ENCODE peak calls at places on chromosome 19, in nine cellular contexts. S, B, W, G, E, H, C, D and Y are unnamed samples.

GRCh38 chr19:15137777-15138176 is 30.6 kb downstream of the SYDE1 start:
- DNase-seq in E (no peak), B (no peak), G (no peak), C (no peak), W (no peak), D (no peak), H (no peak), S (peak), Y (peak)

GRCh38 chr19:45492627-45493470 is 4.0 kb downstream of the RTN2 start:
- DNase-seq in W (peak), H (peak), G (peak), C (peak), E (no peak), B (peak), S (peak), D (no peak), Y (peak)

GRCh38 chr19:19464339-19465098 is 50.8 kb downstream of the TSSK6 start:
- DNase-seq in H (no peak), S (peak), G (peak), W (no peak), D (no peak), E (no peak), B (peak), C (peak), Y (peak)

GRCh38 chr19:45442927-45443461 is 19.3 kb upstream of the ERCC1 start:
- DNase-seq in D (peak), H (peak), G (peak), E (peak), C (peak), S (no peak), B (peak), W (peak), Y (peak)

GRCh38 chr19:19361075-19361594 is 40.5 kb downstream of the MAU2 start:
- DNase-seq in H (peak), S (peak), C (peak), G (peak), E (peak), B (peak), D (peak), W (peak), Y (peak)

GRCh38 chr19:5913739-5914357 is at the start of gene CAPS:
- DNase-seq in S (peak), H (peak), B (peak), W (peak), G (no peak), D (no peak), E (peak), C (no peak), Y (peak)

GRCh38 chr19:8001995-8002849 is 3.2 kb downstream of the ELAVL1 start:
- DNase-seq in E (peak), D (peak), S (peak), C (peak), W (peak), B (peak), G (peak), H (peak), Y (peak)

GRCh38 chr19:13033244-13033643 is 38.0 kb downstream of the NFIX start:
- DNase-seq in C (no peak), S (no peak), D (no peak), H (no peak), E (no peak), W (peak), G (no peak), B (no peak), Y (peak)

GRCh38 chr19:53612762-53613526 is 18.9 kb upstream of the DPRX start:
- DNase-seq in W (peak), C (peak), E (no peak), H (no peak), S (no peak), B (no peak), G (no peak), D (no peak), Y (no peak)

GRCh38 chr19:30593358-30593757 is 221.2 kb downstream of the ZNF536 start:
- DNase-seq in B (no peak), C (no peak), H (peak), G (no peak), S (no peak), D (no peak), E (peak), W (no peak), Y (peak)

GRCh38 chr19:47436712-47437401 is 17.5 kb upstream of the MEIS3 start:
- DNase-seq in W (peak), C (peak), S (no peak), E (peak), D (peak), G (peak), H (peak), B (peak), Y (peak)

GRCh38 chr19:31448221-31448657 is 99.0 kb upstream of the TSHZ3 start:
- DNase-seq in B (no peak), D (peak), S (peak), G (peak), W (no peak), H (peak), C (no peak), E (no peak), Y (peak)

GRCh38 chr19:19460761-19461265 is 54.5 kb downstream of the TSSK6 start:
- DNase-seq in E (peak), D (no peak), G (no peak), W (no peak), C (peak), B (no peak), H (peak), S (peak), Y (peak)

GRCh38 chr19:45852941-45853340 is 10.0 kb downstream of the SYMPK start:
- DNase-seq in G (no peak), S (no peak), W (no peak), E (no peak), H (no peak), C (no peak), D (no peak), B (no peak), Y (no peak)

GRCh38 chr19:12867120-12868099 is 13.8 kb downstream of the DNASE2 start:
- DNase-seq in G (peak), D (no peak), H (peak), B (peak), W (no peak), E (no peak), S (peak), C (peak), Y (no peak)

GRCh38 chr19:50723069-50723468 is at the start of gene CLEC11A:
- DNase-seq in G (peak), E (no peak), C (peak), H (peak), W (no peak), S (peak), D (peak), B (no peak), Y (peak)

GRCh38 chr19:30065680-30066606 is 123.9 kb downstream of the URI1 start:
- DNase-seq in B (no peak), G (no peak), S (no peak), W (no peak), C (no peak), H (no peak), D (no peak), E (peak), Y (no peak)

GRCh38 chr19:8081569-8082550 is 29.3 kb downstream of the CCL25 start:
- DNase-seq in W (no peak), H (no peak), G (no peak), C (peak), E (no peak), S (no peak), D (no peak), B (no peak), Y (no peak)

GRCh38 chr19:45152504-45153338 is 8.1 kb downstream of the NKPD1 start:
- DNase-seq in G (no peak), B (peak), W (no peak), S (peak), D (no peak), C (peak), H (peak), E (no peak), Y (peak)

GRCh38 chr19:12567951-12568350 is 16.7 kb upstream of the ZNF564 start:
- DNase-seq in G (no peak), B (no peak), C (no peak), S (peak), E (no peak), D (no peak), W (no peak), H (no peak), Y (peak)

GRCh38 chr19:14112809-14113385 is 4.7 kb downstream of the PRKACA start:
- DNase-seq in W (no peak), B (no peak), D (no peak), E (no peak), H (no peak), C (peak), S (no peak), G (no peak), Y (no peak)

GRCh38 chr19:45179063-45179847 is 671 bp downstream of the BLOC1S3 start:
- DNase-seq in G (no peak), H (no peak), E (no peak), D (no peak), B (peak), S (peak), C (no peak), W (peak), Y (peak)

GRCh38 chr19:8702350-8702749 is 3.8 kb upstream of the ACTL9 start:
- DNase-seq in G (no peak), C (no peak), B (peak), S (no peak), D (no peak), W (no peak), E (no peak), H (no peak), Y (no peak)

GRCh38 chr19:15623711-15624318 is 8.8 kb downstream of the CYP4F8 start:
- DNase-seq in G (no peak), C (peak), D (no peak), B (no peak), E (no peak), S (no peak), H (peak), W (peak), Y (no peak)

GRCh38 chr19:49642488-49643035 is 553 bp downstream of the SCAF1 start:
- DNase-seq in C (peak), E (no peak), S (no peak), W (no peak), D (no peak), B (no peak), H (peak), G (no peak), Y (no peak)

GRCh38 chr19:38425222-38425809 is 703 bp downstream of the RASGRP4 start:
- DNase-seq in G (no peak), C (no peak), B (no peak), D (no peak), E (no peak), W (no peak), S (no peak), H (no peak), Y (no peak)

GRCh38 chr19:19006213-19006612 is 27.1 kb downstream of the SUGP2 start:
- DNase-seq in B (no peak), W (no peak), C (no peak), E (no peak), S (no peak), D (no peak), H (no peak), G (no peak), Y (peak)

GRCh38 chr19:15418112-15418587 is 638 bp downstream of the AKAP8L start:
- DNase-seq in E (no peak), W (peak), S (no peak), D (no peak), H (no peak), B (peak), C (no peak), G (peak), Y (peak)

GRCh38 chr19:28665748-28666147 is 547.2 kb downstream of the UQCRFS1 start:
- DNase-seq in B (no peak), E (no peak), D (no peak), G (no peak), S (no peak), C (no peak), H (no peak), W (no peak), Y (no peak)

GRCh38 chr19:49853852-49854849 is 3.2 kb downstream of the PTOV1 start:
- DNase-seq in G (no peak), E (no peak), H (no peak), C (no peak), D (no peak), W (no peak), B (no peak), S (no peak), Y (no peak)

GRCh38 chr19:15437355-15438123 is 12.2 kb downstream of the WIZ start:
- DNase-seq in B (no peak), W (no peak), E (no peak), G (no peak), C (no peak), D (peak), H (no peak), S (peak), Y (peak)

GRCh38 chr19:47021536-47022139 is 2.0 kb downstream of the NPAS1 start:
- DNase-seq in D (no peak), G (no peak), W (no peak), S (no peak), H (no peak), B (no peak), C (peak), E (no peak), Y (peak)

GRCh38 chr19:8577247-8577646 is at the start of gene MYO1F:
- DNase-seq in C (no peak), D (no peak), B (no peak), W (no peak), S (no peak), E (no peak), H (peak), G (no peak), Y (no peak)

DNA sequence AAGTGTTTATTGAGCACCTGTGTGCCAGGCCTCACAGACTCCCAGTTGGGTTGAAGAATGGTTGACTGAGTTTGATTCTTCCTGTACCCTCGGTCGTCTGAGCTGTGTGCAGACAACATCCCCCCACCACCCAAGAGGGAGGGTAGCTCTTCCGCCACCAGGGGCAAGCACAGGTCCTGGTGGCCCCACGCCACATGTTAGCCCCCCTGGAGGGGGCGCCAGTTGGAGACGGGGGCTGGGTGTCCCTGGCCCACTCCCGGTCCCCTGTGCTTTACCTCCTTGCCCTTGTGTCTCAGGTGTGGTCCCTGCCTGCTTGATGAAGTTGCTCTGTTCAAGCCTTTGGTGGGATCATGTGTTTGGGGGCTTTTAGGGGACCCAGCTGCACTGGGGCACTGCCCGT is 27.2 kb downstream of the COLGALT1 start:
- DNase-seq in E (no peak), C (peak), S (no peak), W (no peak), D (no peak), B (no peak), G (no peak), H (no peak), Y (no peak)
- TF ChIP-seq CTCF in E (no peak), C (peak), S (no peak), W (no peak), D (no peak), B (no peak), G (no peak), H (no peak), Y (no peak)

DNA sequence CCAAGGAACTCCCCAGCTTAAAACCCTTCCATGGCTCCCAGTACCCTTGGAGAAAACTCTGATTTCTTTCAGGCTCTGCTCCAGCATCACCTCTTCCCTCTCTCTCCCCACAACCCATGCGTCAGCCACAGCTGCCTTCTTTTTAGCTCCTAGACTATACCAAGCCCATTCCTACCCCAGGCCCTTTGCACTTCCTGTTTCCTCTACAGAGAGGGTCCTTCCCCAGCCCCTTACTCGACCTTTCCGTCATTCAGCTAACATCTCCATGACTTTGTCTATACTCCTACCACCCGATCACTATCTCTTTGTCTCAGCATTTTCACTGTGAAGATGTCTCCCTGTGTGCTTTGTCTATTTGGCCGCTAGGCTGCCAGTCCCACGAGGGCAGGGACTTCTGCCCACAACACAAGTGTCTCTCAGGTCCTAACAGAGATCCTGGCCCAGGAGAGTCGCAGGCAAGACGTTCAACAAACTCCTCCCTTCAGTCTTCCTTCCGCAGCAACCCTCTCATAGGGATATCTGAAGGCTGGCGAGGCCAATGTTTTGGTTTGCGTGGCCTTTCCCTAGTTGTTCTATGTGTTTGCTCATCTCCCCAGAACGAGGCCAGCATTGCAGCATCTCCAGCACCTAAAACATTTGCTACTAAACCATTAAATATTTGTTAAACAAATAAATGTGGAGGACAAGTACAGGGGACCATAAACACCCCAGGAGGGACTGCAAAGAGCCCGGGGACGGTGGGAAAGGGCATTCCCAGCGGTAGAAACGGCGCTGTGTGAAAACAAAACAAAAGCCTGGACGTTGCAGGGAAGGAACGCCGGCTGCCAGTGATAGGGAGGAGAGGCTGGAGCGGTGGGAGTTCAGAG is 816 bp downstream of the CCNP start:
- DNase-seq in C (peak), G (peak), H (no peak), W (no peak), B (no peak), E (no peak), S (peak), D (no peak), Y (peak)
- H3K4me3 ChIP-seq in C (peak), G (peak), H (no peak), W (peak), B (peak), E (peak), S (peak), D (peak), Y (peak)

DNA sequence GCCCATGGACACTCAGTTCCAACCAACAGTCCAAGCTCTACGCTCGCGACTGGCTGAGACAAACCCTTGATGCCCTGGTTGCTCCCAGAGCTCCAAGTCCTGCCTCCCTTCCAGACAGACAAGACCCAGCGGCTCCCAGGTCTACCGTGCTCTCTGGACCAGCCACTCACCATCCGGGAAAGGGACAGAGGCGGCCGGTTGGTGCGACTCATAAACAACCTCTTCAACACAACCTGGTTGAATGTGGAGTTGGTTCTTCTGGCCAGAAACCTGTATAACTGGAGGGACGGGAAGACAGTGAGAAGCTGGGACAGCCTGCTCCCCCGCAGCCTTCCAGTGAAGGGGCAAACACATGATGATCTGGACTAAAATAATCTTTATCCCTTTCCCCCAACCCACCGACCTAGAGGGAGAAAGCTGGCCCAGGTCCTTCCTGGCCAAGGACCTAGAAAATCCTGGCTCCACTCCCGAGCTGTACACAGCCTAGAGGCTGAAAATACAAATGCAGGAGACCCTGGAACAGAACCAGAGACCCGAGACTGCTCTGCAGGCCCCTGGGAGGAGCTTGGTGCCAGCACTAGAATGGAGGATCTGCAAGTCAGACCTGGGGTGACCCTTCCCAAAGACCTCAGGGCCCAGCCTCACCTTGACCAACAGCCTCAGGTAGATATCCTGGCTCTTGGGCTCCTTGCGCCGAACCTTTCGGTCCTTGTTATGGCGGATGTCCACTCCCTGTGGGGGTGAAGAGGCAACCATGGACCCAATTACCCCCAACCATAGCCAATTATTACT is 1.6 kb downstream of the RPL18 start:
- DNase-seq in H (no peak), W (no peak), D (no peak), G (no peak), S (no peak), B (peak), C (no peak), E (no peak), Y (no peak)
- TF ChIP-seq CTCF in H (no peak), W (no peak), D (no peak), G (no peak), S (no peak), B (no peak), C (no peak), E (no peak), Y (no peak)

DNA sequence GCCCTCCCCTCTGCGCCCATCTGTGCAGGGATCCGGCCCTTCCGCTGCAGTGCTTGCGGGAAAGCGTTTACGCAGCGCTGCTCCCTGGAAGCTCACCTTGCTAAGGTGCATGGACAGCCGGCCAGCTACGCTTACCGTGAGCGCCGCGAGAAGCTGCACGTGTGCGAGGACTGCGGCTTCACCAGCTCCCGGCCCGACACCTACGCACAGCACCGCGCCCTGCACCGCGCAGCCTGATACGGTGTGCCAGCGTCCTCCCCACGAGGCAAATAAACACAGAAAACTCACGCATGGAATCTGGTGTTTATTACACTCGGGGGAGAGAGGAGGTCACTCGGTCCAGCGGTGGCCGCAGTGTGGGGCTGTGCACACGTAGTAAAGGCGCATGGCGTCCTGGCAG is 1.2 kb downstream of the POLR2I start:
- DNase-seq in E (no peak), C (no peak), D (no peak), B (no peak), H (no peak), W (no peak), G (no peak), S (no peak), Y (no peak)
- H3K4me3 ChIP-seq in E (peak), C (peak), D (no peak), B (peak), H (no peak), W (peak), G (peak), S (peak), Y (peak)

GRCh38 chr19:42563352-42564210 is 31.1 kb downstream of the CEACAM8 start:
- DNase-seq in W (peak), D (no peak), E (no peak), S (peak), G (peak), H (peak), B (peak), C (peak), Y (peak)

GRCh38 chr19:42555801-42556200 is 27.5 kb upstream of the CEACAM1 start:
- DNase-seq in C (no peak), S (no peak), H (no peak), E (no peak), G (no peak), W (no peak), D (no peak), B (no peak), Y (no peak)

GRCh38 chr19:42560731-42561130 is 32.5 kb upstream of the CEACAM1 start:
- DNase-seq in B (no peak), H (no peak), S (no peak), G (no peak), D (no peak), W (no peak), E (no peak), C (no peak), Y (no peak)

GRCh38 chr19:42561512-42561911 is 33.2 kb downstream of the CEACAM8 start:
- DNase-seq in G (no peak), H (no peak), D (no peak), S (no peak), E (no peak), B (no peak), C (peak), W (no peak), Y (no peak)
- TF ChIP-seq CTCF in G (peak), H (no peak), D (no peak), S (no peak), E (no peak), B (no peak), C (peak), W (peak), Y (no peak)